ENCODE peak calls at places on chromosomes 16 and 17, in seven cellular contexts. One of them, this sample, is unnamed. For H3K27me3, the result is how much of the 10 kb centered on the place peaks cover.

GRCh38 chr17:64240741-64241347 is 22.2 kb downstream of the TEX2 start:
- DNase-seq in IMR-90: peak
- DNase-seq in H1: no peak
- DNase-seq in neuronal stem cell: no peak
- DNase-seq in mesendoderm: peak
- DNase-seq in trophoblast cell: peak
- DNase-seq in H9: no peak
- DNase-seq in this sample: peak

GRCh38 chr17:58284613-58285421 is 4.1 kb upstream of the MPO start:
- DNase-seq in trophoblast cell: no peak
- DNase-seq in mesendoderm: peak
- DNase-seq in H9: peak
- DNase-seq in neuronal stem cell: no peak
- DNase-seq in H1: peak
- DNase-seq in IMR-90: no peak
- DNase-seq in this sample: no peak

GRCh38 chr16:71915350-71915749 is 20.0 kb downstream of the IST1 start:
- DNase-seq in mesendoderm: no peak
- DNase-seq in neuronal stem cell: no peak
- DNase-seq in trophoblast cell: no peak
- DNase-seq in H1: no peak
- DNase-seq in H9: no peak
- DNase-seq in IMR-90: no peak
- DNase-seq in this sample: no peak

GRCh38 chr17:33725675-33726271 is 432.7 kb upstream of the ASIC2 start:
- DNase-seq in mesendoderm: peak
- DNase-seq in H9: peak
- DNase-seq in trophoblast cell: peak
- DNase-seq in neuronal stem cell: peak
- DNase-seq in IMR-90: peak
- DNase-seq in H1: peak
- DNase-seq in this sample: peak

GRCh38 chr16:9845661-9846361 is 336.4 kb downstream of the GRIN2A start:
- DNase-seq in H9: no peak
- DNase-seq in mesendoderm: no peak
- DNase-seq in IMR-90: no peak
- DNase-seq in H1: no peak
- DNase-seq in neuronal stem cell: no peak
- DNase-seq in trophoblast cell: no peak
- DNase-seq in this sample: no peak

GRCh38 chr16:3952342-3953131 is 72.0 kb upstream of the CREBBP start:
- DNase-seq in H1: no peak
- DNase-seq in IMR-90: no peak
- DNase-seq in trophoblast cell: no peak
- DNase-seq in mesendoderm: peak
- DNase-seq in neuronal stem cell: no peak
- DNase-seq in H9: peak
- DNase-seq in this sample: no peak

GRCh38 chr16:66372078-66372897 is 5.8 kb downstream of the CDH5 start:
- DNase-seq in trophoblast cell: no peak
- DNase-seq in IMR-90: no peak
- DNase-seq in H9: no peak
- DNase-seq in neuronal stem cell: no peak
- DNase-seq in H1: no peak
- DNase-seq in mesendoderm: no peak
- DNase-seq in this sample: no peak

GRCh38 chr17:8994319-8994718 is 27.0 kb upstream of the NTN1 start:
- DNase-seq in H9: peak
- DNase-seq in mesendoderm: peak
- DNase-seq in trophoblast cell: peak
- DNase-seq in IMR-90: peak
- DNase-seq in H1: peak
- DNase-seq in neuronal stem cell: peak
- DNase-seq in this sample: peak

GRCh38 chr17:76735006-76735405 is 2.1 kb downstream of the SRSF2 start:
- DNase-seq in trophoblast cell: no peak
- DNase-seq in H9: no peak
- DNase-seq in mesendoderm: no peak
- DNase-seq in neuronal stem cell: no peak
- DNase-seq in H1: no peak
- DNase-seq in IMR-90: peak
- DNase-seq in this sample: peak

GRCh38 chr17:21218101-21218500 is 4.1 kb upstream of the TMEM11 start:
- DNase-seq in trophoblast cell: no peak
- DNase-seq in H1: no peak
- DNase-seq in IMR-90: no peak
- DNase-seq in H9: peak
- DNase-seq in neuronal stem cell: no peak
- DNase-seq in mesendoderm: peak
- DNase-seq in this sample: no peak

GRCh38 chr17:9021985-9022552 is 759 bp downstream of the NTN1 start:
- DNase-seq in IMR-90: peak
- DNase-seq in mesendoderm: no peak
- DNase-seq in neuronal stem cell: peak
- DNase-seq in trophoblast cell: no peak
- DNase-seq in H9: peak
- DNase-seq in H1: no peak
- DNase-seq in this sample: peak

GRCh38 chr17:40555296-40556190 is 9.7 kb downstream of the CCR7 start:
- DNase-seq in mesendoderm: no peak
- DNase-seq in H1: no peak
- DNase-seq in H9: no peak
- DNase-seq in IMR-90: no peak
- DNase-seq in trophoblast cell: peak
- DNase-seq in neuronal stem cell: no peak
- DNase-seq in this sample: no peak

GRCh38 chr17:9880582-9880999 is 24.5 kb downstream of the RCVRN start:
- DNase-seq in H9: no peak
- DNase-seq in H1: no peak
- DNase-seq in neuronal stem cell: no peak
- DNase-seq in mesendoderm: no peak
- DNase-seq in IMR-90: no peak
- DNase-seq in trophoblast cell: no peak
- DNase-seq in this sample: no peak

GRCh38 chr17:34178047-34178446 is 77.0 kb upstream of the CCL2 start:
- DNase-seq in trophoblast cell: no peak
- DNase-seq in mesendoderm: peak
- DNase-seq in IMR-90: peak
- DNase-seq in neuronal stem cell: no peak
- DNase-seq in H9: peak
- DNase-seq in H1: no peak
- DNase-seq in this sample: peak

GRCh38 chr16:17439580-17439979 is 31.2 kb downstream of the XYLT1 start:
- DNase-seq in IMR-90: no peak
- DNase-seq in neuronal stem cell: no peak
- DNase-seq in H1: no peak
- DNase-seq in H9: no peak
- DNase-seq in trophoblast cell: no peak
- DNase-seq in mesendoderm: no peak
- DNase-seq in this sample: no peak

GRCh38 chr16:14182999-14183398 is 111.9 kb downstream of the MRTFB start:
- DNase-seq in H9: no peak
- DNase-seq in mesendoderm: no peak
- DNase-seq in H1: no peak
- DNase-seq in trophoblast cell: no peak
- DNase-seq in neuronal stem cell: no peak
- DNase-seq in IMR-90: no peak
- DNase-seq in this sample: no peak

GRCh38 chr17:35520043-35520442 is 17.4 kb downstream of the SLFN12L start:
- DNase-seq in trophoblast cell: no peak
- DNase-seq in mesendoderm: no peak
- DNase-seq in H1: no peak
- DNase-seq in H9: no peak
- DNase-seq in neuronal stem cell: no peak
- DNase-seq in IMR-90: no peak
- DNase-seq in this sample: no peak

GRCh38 chr17:14372905-14373559 is 72.2 kb downstream of the HS3ST3B1 start:
- DNase-seq in H9: no peak
- DNase-seq in trophoblast cell: no peak
- DNase-seq in IMR-90: no peak
- DNase-seq in mesendoderm: peak
- DNase-seq in H1: no peak
- DNase-seq in neuronal stem cell: peak
- DNase-seq in this sample: peak

GRCh38 chr16:19236561-19236960 is 49.0 kb upstream of the CLEC19A start:
- DNase-seq in IMR-90: no peak
- DNase-seq in mesendoderm: no peak
- DNase-seq in H9: no peak
- DNase-seq in H1: no peak
- DNase-seq in neuronal stem cell: no peak
- DNase-seq in trophoblast cell: peak
- DNase-seq in this sample: no peak

GRCh38 chr17:30376621-30377452 is 1.9 kb upstream of the CPD start:
- DNase-seq in H1: no peak
- DNase-seq in trophoblast cell: no peak
- DNase-seq in mesendoderm: peak
- DNase-seq in IMR-90: peak
- DNase-seq in H9: no peak
- DNase-seq in neuronal stem cell: no peak
- DNase-seq in this sample: peak

GRCh38 chr17:80145076-80146075 is 1.6 kb downstream of the EIF4A3 start:
- DNase-seq in H9: no peak
- DNase-seq in neuronal stem cell: no peak
- DNase-seq in trophoblast cell: no peak
- DNase-seq in IMR-90: peak
- DNase-seq in mesendoderm: no peak
- DNase-seq in H1: no peak
- DNase-seq in this sample: no peak

GRCh38 chr17:80142929-80143328 is 4.0 kb downstream of the EIF4A3 start:
- DNase-seq in mesendoderm: no peak
- DNase-seq in H1: no peak
- DNase-seq in IMR-90: no peak
- DNase-seq in neuronal stem cell: no peak
- DNase-seq in H9: no peak
- DNase-seq in trophoblast cell: no peak
- DNase-seq in this sample: no peak

GRCh38 chr17:80147035-80147939 is at the start of gene EIF4A3:
- DNase-seq in IMR-90: peak
- DNase-seq in trophoblast cell: peak
- DNase-seq in H9: peak
- DNase-seq in mesendoderm: peak
- DNase-seq in neuronal stem cell: peak
- DNase-seq in H1: peak
- DNase-seq in this sample: peak

GRCh38 chr17:80141463-80142165 is 5.3 kb downstream of the EIF4A3 start:
- DNase-seq in H1: no peak
- DNase-seq in H9: no peak
- DNase-seq in neuronal stem cell: no peak
- DNase-seq in IMR-90: no peak
- DNase-seq in mesendoderm: no peak
- DNase-seq in trophoblast cell: no peak
- DNase-seq in this sample: no peak

GRCh38 chr17:80146121-80147034 is 550 bp downstream of the EIF4A3 start:
- DNase-seq in H1: no peak
- DNase-seq in IMR-90: peak
- DNase-seq in neuronal stem cell: peak
- DNase-seq in trophoblast cell: no peak
- DNase-seq in H9: no peak
- DNase-seq in mesendoderm: peak
- DNase-seq in this sample: peak
- H3K4ac ChIP-seq in H1: no peak
- H3K4ac ChIP-seq in IMR-90: peak
- H3K4ac ChIP-seq in neuronal stem cell: no peak
- H3K4ac ChIP-seq in trophoblast cell: peak
- H3K4ac ChIP-seq in H9: no peak
- H3K4ac ChIP-seq in mesendoderm: peak
- H3K4ac ChIP-seq in this sample: no peak

DNA sequence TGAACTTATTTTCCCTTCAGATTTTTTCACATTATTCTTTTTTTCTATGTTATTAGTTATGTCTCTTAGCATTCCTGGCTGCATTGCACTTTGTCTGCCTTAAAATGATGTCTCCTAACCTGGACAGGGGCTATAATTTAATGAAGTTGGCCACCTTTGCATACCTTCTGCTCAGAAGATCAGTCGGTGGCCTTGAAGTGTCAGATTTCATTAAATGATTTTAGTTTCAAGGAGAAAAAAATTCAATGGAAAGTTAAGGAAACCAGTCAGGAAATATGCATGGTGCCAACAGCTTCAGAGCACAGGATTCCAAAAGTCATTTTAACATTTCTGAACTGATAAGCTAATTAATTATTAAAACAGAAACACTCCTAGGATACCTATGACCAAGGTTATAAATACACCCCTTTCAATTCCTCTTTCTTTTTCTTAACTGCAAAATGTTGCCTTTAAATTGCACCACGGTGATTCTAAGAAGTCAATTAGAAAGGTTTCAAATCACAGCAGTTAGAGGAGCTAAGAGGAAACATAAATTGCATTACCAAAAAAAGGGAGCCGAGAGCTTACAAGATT is 533.4 kb downstream of the KCNJ2 start:
- DNase-seq in IMR-90: no peak
- DNase-seq in neuronal stem cell: no peak
- DNase-seq in trophoblast cell: no peak
- DNase-seq in H9: no peak
- DNase-seq in H1: no peak
- DNase-seq in mesendoderm: no peak
- DNase-seq in this sample: no peak
- H3K27me3 ChIP-seq in IMR-90: under half
- H3K27me3 ChIP-seq in neuronal stem cell: under half
- H3K27me3 ChIP-seq in trophoblast cell: under half
- H3K27me3 ChIP-seq in H9: under half
- H3K27me3 ChIP-seq in H1: under half
- H3K27me3 ChIP-seq in mesendoderm: under half
- H3K27me3 ChIP-seq in this sample: under half

DNA sequence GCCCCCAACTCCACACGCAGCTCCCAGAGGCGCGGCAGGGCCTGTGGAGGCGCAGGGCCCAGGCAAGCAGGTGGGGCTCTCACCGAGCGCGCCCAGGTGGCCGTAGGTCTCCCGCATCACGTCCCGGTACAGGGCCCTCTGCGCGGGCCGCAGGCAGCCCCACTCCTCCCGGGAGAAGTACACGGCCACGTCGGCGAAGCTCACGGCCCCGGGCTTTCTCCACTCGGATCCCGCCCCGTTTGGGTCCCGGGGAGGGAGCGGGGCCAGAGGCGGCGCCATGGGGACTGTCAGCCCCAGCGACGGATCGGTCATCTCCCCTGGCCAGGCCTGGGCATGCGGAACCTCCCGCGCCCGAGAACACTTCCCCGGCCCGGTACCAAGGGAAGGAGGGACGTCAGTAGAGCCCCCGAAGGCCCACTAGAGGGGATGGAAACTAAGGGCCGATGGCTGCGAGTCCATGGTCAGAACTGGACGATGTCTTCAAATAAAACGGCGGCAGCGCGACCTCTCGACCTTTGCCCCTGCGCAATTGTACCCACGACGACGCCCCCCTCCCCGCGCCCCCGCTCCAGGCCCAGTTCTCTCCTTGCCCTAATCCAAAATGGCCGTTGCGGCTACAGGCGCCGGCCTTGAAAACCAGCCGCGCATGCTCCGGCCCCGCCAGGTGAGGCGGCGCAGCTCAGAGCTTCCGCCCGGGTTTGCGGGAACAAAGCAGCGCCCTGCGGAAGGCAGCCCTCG is at the start of gene ZNF747:
- DNase-seq in mesendoderm: peak
- DNase-seq in neuronal stem cell: peak
- DNase-seq in IMR-90: peak
- DNase-seq in H9: peak
- DNase-seq in H1: peak
- DNase-seq in trophoblast cell: peak
- DNase-seq in this sample: peak
- H3K18ac ChIP-seq in mesendoderm: peak
- H3K18ac ChIP-seq in neuronal stem cell: peak
- H3K18ac ChIP-seq in IMR-90: peak
- H3K18ac ChIP-seq in H9: peak
- H3K18ac ChIP-seq in H1: peak
- H3K18ac ChIP-seq in trophoblast cell: peak
- H3K18ac ChIP-seq in this sample: peak

GRCh38 chr17:47896672-47897490 is 845 bp downstream of the SP2 start:
- DNase-seq in mesendoderm: no peak
- DNase-seq in IMR-90: peak
- DNase-seq in neuronal stem cell: no peak
- DNase-seq in H9: no peak
- DNase-seq in trophoblast cell: no peak
- DNase-seq in H1: no peak
- DNase-seq in this sample: peak
- H3K4ac ChIP-seq in mesendoderm: no peak
- H3K4ac ChIP-seq in IMR-90: peak
- H3K4ac ChIP-seq in neuronal stem cell: no peak
- H3K4ac ChIP-seq in H9: no peak
- H3K4ac ChIP-seq in trophoblast cell: peak
- H3K4ac ChIP-seq in H1: peak
- H3K4ac ChIP-seq in this sample: peak